ENCODE peak calls at places on chromosomes 16 and 17, in ten cellular contexts. W, J, S, I, Q, B, T, K, A and Z are unnamed samples.

GRCh38 chr17:47229535-47230443 is 20.6 kb downstream of the MYL4 start:
- DNase-seq in K (peak; percentile 76), W (peak; percentile 86), A (peak; percentile 95), Q (no peak), S (peak; percentile 75), J (peak; percentile 73), B (peak; percentile 84), T (peak; percentile 91), I (peak; percentile 45), Z (peak; percentile 64)

GRCh38 chr16:86884256-86884655 is 305.9 kb downstream of the FOXL1 start:
- DNase-seq in I (no peak), S (no peak), B (peak; percentile 64), J (no peak), Q (no peak), K (no peak), W (no peak), T (no peak), A (no peak), Z (no peak)

GRCh38 chr17:56623383-56623782 is 29.9 kb downstream of the NOG start:
- DNase-seq in W (no peak), S (no peak), K (no peak), T (no peak), B (no peak), I (no peak), Q (no peak), A (no peak), J (no peak), Z (no peak)

GRCh38 chr16:64397945-64398508 is 723.8 kb downstream of the CDH11 start:
- DNase-seq in T (peak; percentile 13), J (no peak), A (no peak), K (no peak), I (no peak), Q (no peak), W (no peak), S (no peak), B (no peak), Z (no peak)

GRCh38 chr17:80953471-80954315 is 37.9 kb upstream of the CHMP6 start:
- DNase-seq in W (no peak), I (no peak), S (no peak), A (no peak), T (no peak), J (no peak), K (no peak), B (peak; percentile 35), Q (no peak), Z (no peak)

GRCh38 chr17:64223931-64224657 is 39.0 kb downstream of the TEX2 start:
- DNase-seq in Q (no peak), B (no peak), I (no peak), T (no peak), K (no peak), J (no peak), A (no peak), S (no peak), W (no peak), Z (no peak)

GRCh38 chr16:51328708-51329107 is 177.6 kb upstream of the SALL1 start:
- DNase-seq in Q (no peak), B (no peak), T (no peak), J (no peak), I (no peak), K (no peak), W (no peak), S (no peak), A (no peak), Z (no peak)

GRCh38 chr16:89801800-89802199 is 14.6 kb downstream of the FANCA start:
- DNase-seq in Q (no peak), I (no peak), J (no peak), T (no peak), S (no peak), B (no peak), W (no peak), A (no peak), K (no peak), Z (no peak)

GRCh38 chr17:55709440-55709839 is 13.2 kb downstream of the TMEM100 start:
- DNase-seq in J (no peak), A (no peak), S (no peak), T (no peak), Q (no peak), B (no peak), K (no peak), I (no peak), W (no peak), Z (no peak)

GRCh38 chr17:75601057-75601987 is 13.7 kb downstream of the MYO15B start:
- DNase-seq in K (no peak), J (peak; percentile 70), S (no peak), T (peak; percentile 29), A (no peak), I (no peak), W (no peak), Q (no peak), B (peak; percentile 95), Z (no peak)

GRCh38 chr16:31005350-31006085 is 4.9 kb downstream of the STX1B start:
- DNase-seq in S (no peak), I (no peak), J (no peak), K (no peak), A (no peak), W (no peak), Q (no peak), B (peak; percentile 28), T (no peak), Z (no peak)

GRCh38 chr17:77924757-77925336 is 33.7 kb upstream of the TNRC6C start:
- DNase-seq in W (no peak), B (peak; percentile 91), K (no peak), J (no peak), T (no peak), Q (no peak), S (no peak), I (no peak), A (no peak), Z (no peak)
- H3K27me3 ChIP-seq in W (peaks cover 17% of the 10 kb centered on the region), B (peaks cover 2% of the 10 kb centered on the region), K (no peaks in the 10 kb centered on the region), J (no peaks in the 10 kb centered on the region), T (peaks cover 1% of the 10 kb centered on the region), Q (no peaks in the 10 kb centered on the region), S (no peaks in the 10 kb centered on the region), I (no peaks in the 10 kb centered on the region), A (peaks cover 28% of the 10 kb centered on the region), Z (peaks cover 7% of the 10 kb centered on the region)

DNA sequence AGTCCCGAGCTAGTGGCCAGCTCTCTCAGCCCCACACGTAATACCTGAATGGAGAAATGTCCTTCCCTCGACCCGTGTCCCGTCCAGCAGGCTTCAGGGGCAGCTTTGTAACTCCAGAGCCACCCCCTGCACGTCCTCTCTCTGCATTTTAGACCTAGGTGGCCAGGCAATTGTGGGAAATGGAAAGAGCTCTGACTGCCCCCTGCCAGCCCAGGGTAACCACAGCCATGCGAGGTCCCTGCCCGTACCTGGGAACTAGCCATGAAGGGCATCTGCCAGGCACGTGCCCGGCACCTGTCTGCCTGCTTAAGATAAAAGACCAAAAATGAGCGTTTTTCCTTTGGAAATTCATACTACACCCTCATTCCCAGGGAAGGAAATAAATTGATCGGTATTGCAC is 9.2 kb downstream of the MAPK8IP3 start:
- DNase-seq in J (no peak), I (no peak), A (no peak), S (no peak), K (no peak), Q (no peak), B (peak; percentile 34), W (no peak), T (no peak), Z (no peak)
- H3K4me3 ChIP-seq in J (no peak overlapping the region), I (no peak overlapping the region), A (no peak overlapping the region), S (no peak overlapping the region), K (no peak overlapping the region), Q (no peak overlapping the region), B (no peak overlapping the region), W (no peak overlapping the region), T (no peak overlapping the region), Z (no peak overlapping the region)

GRCh38 chr17:43226393-43226792 is 2.0 kb downstream of the CCDC200 start:
- DNase-seq in J (no peak), A (peak; percentile 26), I (no peak), K (no peak), W (no peak), B (no peak), T (no peak), Q (no peak), S (no peak), Z (no peak)
- H3K27me3 ChIP-seq in J (no peaks in the 10 kb centered on the region), A (no peaks in the 10 kb centered on the region), I (no peaks in the 10 kb centered on the region), K (no peaks in the 10 kb centered on the region), W (no peaks in the 10 kb centered on the region), B (no peaks in the 10 kb centered on the region), T (no peaks in the 10 kb centered on the region), Q (no peaks in the 10 kb centered on the region), S (no peaks in the 10 kb centered on the region), Z (no peaks in the 10 kb centered on the region)

GRCh38 chr16:57628008-57628781 is at the start of gene ADGRG1:
- DNase-seq in S (no peak), J (no peak), W (peak; percentile 95), Q (peak; percentile 22), A (no peak), B (peak; percentile 92), K (peak; percentile 57), I (peak; percentile 43), T (peak; percentile 96), Z (peak; percentile 79)
- H3K4me3 ChIP-seq in S (no peak within 1 kb of the TSS), J (no peak within 1 kb of the TSS), W (peak within 1 kb of the TSS; percentile 44), Q (peak within 1 kb of the TSS; percentile 39), A (peak within 1 kb of the TSS; percentile 38), B (peak within 1 kb of the TSS; percentile 7), K (peak within 1 kb of the TSS; percentile 52), I (peak within 1 kb of the TSS; percentile 28), T (peak within 1 kb of the TSS; percentile 38), Z (peak within 1 kb of the TSS; percentile 2)

DNA sequence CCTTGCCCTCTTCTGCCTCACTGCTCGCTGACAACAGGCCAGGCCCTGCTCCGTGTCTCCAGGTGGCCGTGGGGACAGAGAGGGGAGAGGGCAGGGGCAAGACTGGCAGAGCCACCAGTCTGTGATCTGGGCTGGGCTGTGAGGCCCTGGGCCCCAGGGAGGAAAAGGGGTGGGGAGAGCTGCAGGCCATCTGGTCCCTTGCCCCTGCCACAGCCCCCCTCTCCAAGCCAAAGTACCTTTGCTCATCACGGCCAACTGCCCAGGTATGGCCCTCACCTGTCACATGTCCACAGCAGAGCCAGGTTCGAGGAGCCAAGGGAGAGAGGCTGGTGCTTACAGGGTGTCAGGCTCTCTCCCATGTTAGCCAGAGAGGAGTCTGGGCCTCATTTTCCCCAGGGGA is 91.4 kb upstream of the LHX1 start:
- DNase-seq in B (peak; percentile 23), S (no peak), T (no peak), J (no peak), Q (no peak), W (no peak), I (no peak), A (no peak), K (no peak), Z (no peak)
- H3K27me3 ChIP-seq in B (peaks cover 3% of the 10 kb centered on the region), S (peaks cover 3% of the 10 kb centered on the region), T (peaks cover 1% of the 10 kb centered on the region), J (no peaks in the 10 kb centered on the region), Q (no peaks in the 10 kb centered on the region), W (no peaks in the 10 kb centered on the region), I (no peaks in the 10 kb centered on the region), A (peaks cover 70% of the 10 kb centered on the region), K (no peaks in the 10 kb centered on the region), Z (peaks cover 14% of the 10 kb centered on the region)

DNA sequence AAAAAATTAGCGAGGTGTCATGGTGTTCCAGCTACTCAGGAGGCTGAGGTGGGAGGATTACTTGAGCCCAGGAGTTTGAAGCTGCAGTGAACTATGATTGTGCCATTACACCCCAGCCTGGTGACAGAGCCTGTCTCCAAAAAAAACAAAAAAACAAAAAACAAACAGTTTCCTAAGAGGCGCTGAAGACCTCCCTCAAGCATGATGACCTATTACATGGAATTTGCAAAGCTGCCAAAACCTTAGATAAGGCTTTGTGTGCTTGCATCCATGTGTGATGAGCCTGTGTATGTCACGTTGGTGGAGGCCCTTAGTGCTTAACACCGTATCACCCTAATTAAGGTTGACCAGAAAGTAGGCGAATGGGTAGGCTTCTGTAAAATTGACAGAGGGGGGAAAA is 143.5 kb downstream of the PPM1E start:
- DNase-seq in A (no peak), I (no peak), Q (no peak), B (no peak), S (no peak), W (no peak), J (no peak), K (no peak), T (no peak), Z (no peak)
- H3K4me3 ChIP-seq in A (no peak overlapping the region), I (no peak overlapping the region), Q (no peak overlapping the region), B (no peak overlapping the region), S (no peak overlapping the region), W (no peak overlapping the region), J (no peak overlapping the region), K (no peak overlapping the region), T (no peak overlapping the region), Z (no peak overlapping the region)